ENCODE peak calls at places on chromosome X, in six cellular contexts. E, J, R, D, K and S are unnamed samples.

GRCh38 chrX:16638533-16638932 is 11.4 kb upstream of the S100G start:
- DNase-seq in E (no peak), J (no peak), R (no peak), D (no peak), K (no peak), S (no peak)

GRCh38 chrX:104113237-104113965 is 1.1 kb downstream of the ZCCHC18 start:
- DNase-seq in E (peak; percentile 56), J (peak; percentile 52), R (peak; percentile 63), D (peak; percentile 29), K (no peak), S (peak; percentile 2)

GRCh38 chrX:126164689-126165400 is 1.2 kb downstream of the DCAF12L2 start:
- DNase-seq in E (no peak), J (no peak), R (no peak), D (no peak), K (no peak), S (no peak)

GRCh38 chrX:31266172-31267076 is 194.6 kb upstream of the FTHL17 start:
- DNase-seq in E (no peak), J (peak; percentile 53), R (peak; percentile 63), D (no peak), K (no peak), S (peak; percentile 25)

GRCh38 chrX:97267376-97267775 is 383.7 kb downstream of the RPA4 start:
- DNase-seq in E (no peak), J (peak; percentile 52), R (no peak), D (no peak), K (no peak), S (no peak)

GRCh38 chrX:23756165-23756564 is 13.1 kb upstream of the ACOT9 start:
- DNase-seq in E (peak; percentile 80), J (peak; percentile 54), R (peak; percentile 56), D (peak; percentile 41), K (no peak), S (peak; percentile 37)

GRCh38 chrX:132271330-132271729 is 52.1 kb upstream of the RAP2C start:
- DNase-seq in E (no peak), J (no peak), R (no peak), D (no peak), K (no peak), S (no peak)

GRCh38 chrX:15679246-15679645 is 14.6 kb upstream of the CLTRN start:
- DNase-seq in E (no peak), J (no peak), R (no peak), D (no peak), K (no peak), S (no peak)

GRCh38 chrX:37060999-37061398 is 52.8 kb downstream of the FAM47C start:
- DNase-seq in E (peak; percentile 50), J (peak; percentile 57), R (no peak), D (no peak), K (no peak), S (peak; percentile 6)

GRCh38 chrX:53476371-53476770 is 42.2 kb upstream of the HSD17B10 start:
- DNase-seq in E (no peak), J (no peak), R (no peak), D (no peak), K (no peak), S (no peak)

GRCh38 chrX:153395613-153396319 is 5.4 kb downstream of the PNMA6E start:
- DNase-seq in E (no peak), J (no peak), R (no peak), D (no peak), K (no peak), S (no peak)

GRCh38 chrX:14616876-14617275 is 87.5 kb downstream of the GLRA2 start:
- DNase-seq in E (no peak), J (no peak), R (no peak), D (no peak), K (no peak), S (no peak)

GRCh38 chrX:139287155-139287924 is 243.2 kb upstream of the F9 start:
- DNase-seq in E (no peak), J (no peak), R (no peak), D (no peak), K (no peak), S (peak; percentile 3)

GRCh38 chrX:70030242-70030823 is 19.4 kb downstream of the AWAT2 start:
- DNase-seq in E (peak; percentile 62), J (peak; percentile 49), R (peak; percentile 49), D (peak; percentile 51), K (no peak), S (peak; percentile 7)

GRCh38 chrX:154404625-154405192 is 4.3 kb downstream of the DNASE1L1 start:
- DNase-seq in E (no peak), J (no peak), R (no peak), D (no peak), K (no peak), S (no peak)

GRCh38 chrX:150408007-150408406 is 44.9 kb downstream of the MAMLD1 start:
- DNase-seq in E (no peak), J (no peak), R (no peak), D (no peak), K (no peak), S (no peak)
- TF ChIP-seq MAX in E (no peak), J (no peak), R (no peak), D (no peak), K (no peak), S (no peak)

GRCh38 chrX:116317409-116317808 is 119.0 kb upstream of the SLC6A14 start:
- DNase-seq in E (no peak), J (no peak), R (no peak), D (no peak), K (no peak), S (no peak)

DNA sequence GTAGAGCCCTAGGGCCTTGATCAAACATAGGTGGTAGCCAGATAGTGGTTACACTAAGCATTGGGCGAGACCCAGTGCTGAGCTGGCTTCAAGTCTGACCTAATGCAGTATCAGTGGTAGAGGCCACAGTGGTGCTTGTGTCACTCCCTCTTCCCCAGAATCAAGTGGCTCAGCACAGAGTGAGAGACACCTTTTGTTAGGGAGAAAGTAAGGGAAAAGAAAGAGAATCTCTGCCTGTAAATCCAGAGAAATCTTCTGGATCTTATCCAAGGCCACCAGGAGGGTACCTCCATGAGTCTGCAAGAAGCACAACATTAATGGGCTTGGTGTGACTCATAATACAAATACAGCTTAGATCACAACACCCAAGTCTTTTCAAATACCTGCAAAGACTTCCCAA is 117.7 kb upstream of the SLC6A14 start:
- DNase-seq in E (no peak), J (no peak), R (no peak), D (no peak), K (no peak), S (no peak)
- TF ChIP-seq MAX in E (no peak), J (no peak), R (no peak), D (no peak), K (no peak), S (no peak)

DNA sequence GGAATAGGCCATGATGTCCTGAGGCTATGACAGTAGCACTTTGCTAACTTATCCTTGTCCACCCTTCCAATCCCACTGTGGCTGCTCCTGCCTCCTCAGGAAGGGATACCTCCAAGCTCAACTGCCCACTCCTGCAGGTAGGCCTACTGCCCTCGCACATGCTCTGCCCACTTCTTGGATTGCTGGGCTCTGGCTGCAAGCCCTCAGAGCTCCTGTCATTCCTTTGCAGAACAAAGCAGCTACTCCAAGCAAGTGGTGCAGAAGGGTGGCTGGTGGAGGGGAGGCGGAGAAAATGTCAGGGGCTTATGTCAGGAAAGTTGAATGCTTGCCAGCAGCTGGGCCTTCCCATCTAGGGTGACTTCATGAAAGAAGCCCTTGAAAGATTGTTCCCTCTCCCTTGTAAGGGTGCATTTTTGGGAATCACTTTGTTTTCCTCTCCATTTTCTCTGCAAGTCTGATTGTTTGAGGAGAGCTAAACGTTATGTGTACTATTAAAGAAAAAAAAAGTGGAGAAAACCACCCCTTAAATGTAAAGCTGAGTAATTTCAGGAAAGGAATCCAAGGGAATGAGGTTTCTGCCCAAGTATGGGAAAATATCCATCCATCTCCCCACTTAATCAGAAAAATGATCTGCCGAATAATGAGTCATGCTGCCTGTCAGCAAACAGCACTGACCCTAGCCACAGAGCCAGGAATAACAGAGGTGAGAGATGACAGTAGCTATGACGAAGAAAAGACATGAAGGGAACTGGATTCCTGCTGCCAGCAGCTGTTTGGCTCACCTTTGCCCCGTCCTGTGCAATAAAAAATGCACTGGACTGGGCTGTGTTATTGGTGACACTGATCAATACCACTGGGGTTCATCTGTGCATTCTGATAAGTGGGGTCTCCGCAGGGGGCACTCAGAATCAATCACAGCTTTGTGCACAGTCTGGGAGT is 102.0 kb downstream of the RTL5 start:
- DNase-seq in E (no peak), J (peak; percentile 89), R (no peak), D (peak; percentile 49), K (no peak), S (peak; percentile 16)
- TF ChIP-seq MAX in E (no peak), J (no peak), R (no peak), D (peak; percentile 24), K (no peak), S (no peak)

DNA sequence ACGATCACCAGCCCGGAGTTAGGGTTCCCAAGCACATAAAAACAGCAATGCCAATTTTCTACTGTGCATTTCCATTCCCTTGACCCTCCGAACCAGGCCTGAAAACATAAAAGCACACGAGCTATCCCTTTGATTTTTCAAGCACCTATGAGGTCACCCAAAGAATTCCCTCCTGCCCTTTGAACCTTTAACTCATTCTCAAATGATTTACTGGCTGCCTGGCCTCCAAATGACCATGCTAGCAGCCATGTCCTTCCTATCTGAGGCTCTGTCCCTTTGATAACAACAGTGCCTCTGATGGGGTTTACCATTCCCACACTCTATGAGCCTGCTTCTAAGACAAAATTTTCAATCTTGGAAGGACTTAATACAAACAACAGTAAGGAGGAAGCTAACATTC is 15.2 kb downstream of the SHROOM4 start:
- DNase-seq in E (no peak), J (peak; percentile 5), R (no peak), D (no peak), K (no peak), S (peak; percentile 57)
- TF ChIP-seq MAX in E (no peak), J (no peak), R (no peak), D (no peak), K (no peak), S (no peak)

GRCh38 chrX:21958187-21958586 is 17.7 kb downstream of the SMS start:
- DNase-seq in E (no peak), J (no peak), R (no peak), D (no peak), K (no peak), S (no peak)

GRCh38 chrX:21956783-21957182 is 16.3 kb downstream of the SMS start:
- DNase-seq in E (no peak), J (no peak), R (no peak), D (no peak), K (no peak), S (no peak)

GRCh38 chrX:21960569-21960968 is 20.1 kb downstream of the SMS start:
- DNase-seq in E (no peak), J (no peak), R (no peak), D (no peak), K (no peak), S (peak; percentile 27)

GRCh38 chrX:21959362-21960051 is 19.0 kb downstream of the SMS start:
- DNase-seq in E (peak; percentile 50), J (no peak), R (no peak), D (no peak), K (no peak), S (no peak)

GRCh38 chrX:21958888-21959287 is 18.4 kb downstream of the SMS start:
- DNase-seq in E (peak; percentile 77), J (no peak), R (no peak), D (no peak), K (no peak), S (no peak)
- TF ChIP-seq MAX in E (no peak), J (no peak), R (no peak), D (no peak), K (no peak), S (no peak)